ENCODE peak calls at places on chromosomes 1 and 21, in seven cellular contexts. V is foreskin fibroblast, T is hepatocyte, L is GM10248, C is AG09309, D is epithelial cell of esophagus, F is choroid plexus epithelial cell. X is an unnamed sample.

GRCh38 chr1:78911956-78912880 is 94.3 kb downstream of the ADGRL4 start:
- DNase-seq in T (no peak), D (peak), L (no peak), C (no peak), V (peak), F (peak), X (no peak)

GRCh38 chr1:61337981-61338848 is 255.9 kb downstream of the NFIA start:
- DNase-seq in T (peak), L (no peak), F (peak), D (peak), V (peak), C (peak), X (peak)

GRCh38 chr1:99455760-99456159 is 190.2 kb upstream of the PALMD start:
- DNase-seq in L (no peak), T (no peak), F (no peak), D (no peak), V (no peak), C (no peak), X (no peak)

GRCh38 chr1:162587761-162588260 is 26.3 kb downstream of the UAP1 start:
- DNase-seq in V (no peak), L (no peak), C (no peak), F (no peak), D (no peak), T (no peak), X (no peak)

GRCh38 chr21:43849532-43850299 is 15.3 kb upstream of the AGPAT3 start:
- DNase-seq in V (no peak), T (no peak), D (no peak), F (no peak), L (no peak), C (no peak), X (no peak)

GRCh38 chr1:162011337-162012012 is 12.2 kb downstream of the OLFML2B start:
- DNase-seq in T (no peak), F (no peak), D (no peak), C (no peak), L (no peak), V (no peak), X (no peak)

GRCh38 chr1:36187800-36188593 is 32.0 kb downstream of the MAP7D1 start:
- DNase-seq in T (peak), D (peak), L (peak), F (peak), C (peak), V (peak), X (peak)

GRCh38 chr1:149972547-149972946 is 35.9 kb upstream of the MTMR11 start:
- DNase-seq in F (no peak), V (no peak), T (no peak), C (no peak), L (no peak), D (no peak), X (no peak)

GRCh38 chr1:54227091-54227602 is 27.2 kb downstream of the MRPL37 start:
- DNase-seq in V (peak), T (peak), L (no peak), D (peak), F (peak), C (no peak), X (no peak)

GRCh38 chr21:40143822-40144525 is 276.7 kb downstream of the PCP4 start:
- DNase-seq in T (peak), L (peak), D (peak), V (peak), F (peak), C (no peak), X (no peak)

GRCh38 chr21:45848805-45849204 is 132.8 kb upstream of the COL6A1 start:
- DNase-seq in L (no peak), C (no peak), F (no peak), T (no peak), V (no peak), D (no peak), X (no peak)

GRCh38 chr1:20048563-20048962 is 21.4 kb upstream of the PLA2G5 start:
- DNase-seq in F (no peak), C (no peak), V (no peak), L (no peak), D (no peak), T (no peak), X (no peak)

GRCh38 chr1:222373831-222374603 is 173.9 kb downstream of the HHIPL2 start:
- DNase-seq in F (no peak), D (no peak), T (no peak), V (no peak), L (no peak), C (no peak), X (no peak)

GRCh38 chr1:11069233-11069950 is 9.6 kb upstream of the SRM start:
- DNase-seq in F (no peak), L (no peak), T (no peak), V (no peak), D (no peak), C (no peak), X (no peak)

GRCh38 chr1:113012149-113012548 is 56.2 kb upstream of the SLC16A1 start:
- DNase-seq in T (no peak), D (no peak), C (no peak), F (no peak), L (no peak), V (no peak), X (no peak)

GRCh38 chr1:206809504-206810084 is 37.3 kb upstream of the IL10 start:
- DNase-seq in C (no peak), L (no peak), D (peak), T (peak), F (peak), V (peak), X (no peak)

GRCh38 chr1:75035536-75035935 is 98.7 kb upstream of the LHX8 start:
- DNase-seq in F (no peak), V (no peak), D (peak), C (no peak), T (no peak), L (no peak), X (no peak)

GRCh38 chr1:81695741-81696140 is 105.0 kb upstream of the ADGRL2 start:
- DNase-seq in T (peak), D (peak), V (peak), C (no peak), F (peak), L (no peak), X (no peak)
- TF ChIP-seq CTCF in T (no peak), D (no peak), V (no peak), C (no peak), F (no peak), L (no peak), X (no peak)

GRCh38 chr1:25610822-25611630 is 5.6 kb upstream of the MAN1C1 start:
- DNase-seq in L (no peak), T (no peak), V (no peak), D (no peak), C (no peak), F (peak), X (no peak)
- TF ChIP-seq CTCF in L (peak), T (no peak), V (peak), D (peak), C (peak), F (peak), X (peak)

DNA sequence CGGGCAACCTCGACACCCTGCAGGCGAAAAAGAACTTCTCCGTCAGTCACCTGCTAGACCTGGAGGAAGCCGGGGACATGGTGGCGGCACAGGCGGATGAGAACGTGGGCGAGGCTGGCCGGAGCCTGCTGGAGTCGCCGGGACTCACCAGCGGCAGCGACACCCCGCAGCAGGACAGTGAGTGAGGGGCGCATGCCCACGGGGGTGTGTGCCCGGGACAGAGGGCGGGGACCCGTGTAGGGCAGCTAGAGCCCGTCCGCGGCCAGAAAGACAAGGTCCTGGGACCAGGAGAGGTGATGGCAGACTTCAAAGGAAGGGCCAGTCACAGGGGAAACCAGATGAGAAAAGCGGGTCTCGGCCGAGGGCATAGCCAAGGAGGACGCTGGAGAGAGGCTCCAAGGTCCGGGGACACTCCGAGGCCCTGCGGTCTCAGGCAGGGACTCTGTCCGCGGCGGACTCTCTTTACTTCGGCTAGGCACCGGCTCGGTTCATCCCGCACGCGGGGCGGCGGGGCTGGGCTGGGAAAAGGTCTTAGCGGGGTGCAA is 424 bp downstream of the PRRX1 start:
- DNase-seq in D (no peak), F (no peak), T (no peak), V (no peak), L (no peak), C (no peak), X (no peak)
- TF ChIP-seq CTCF in D (no peak), F (no peak), T (no peak), V (no peak), L (no peak), C (no peak), X (no peak)

GRCh38 chr1:1895456-1896333 is 4.8 kb upstream of the GNB1 start:
- DNase-seq in L (no peak), V (no peak), T (no peak), F (no peak), D (no peak), C (no peak), X (no peak)
- TF ChIP-seq CTCF in L (no peak), V (no peak), T (no peak), F (no peak), D (no peak), C (no peak), X (no peak)

GRCh38 chr1:26286064-26286416 is 6.2 kb downstream of the SH3BGRL3 start:
- DNase-seq in T (no peak), V (no peak), L (no peak), D (no peak), C (no peak), F (no peak), X (no peak)

GRCh38 chr1:26283871-26284596 is 4.1 kb downstream of the SH3BGRL3 start:
- DNase-seq in L (no peak), F (no peak), V (no peak), C (no peak), D (no peak), T (no peak), X (no peak)

GRCh38 chr1:26284597-26285351 is 4.9 kb downstream of the SH3BGRL3 start:
- DNase-seq in V (peak), L (peak), C (no peak), F (peak), D (peak), T (peak), X (peak)

GRCh38 chr1:26287033-26287711 is 7.3 kb downstream of the SH3BGRL3 start:
- DNase-seq in V (no peak), L (peak), D (no peak), T (no peak), C (no peak), F (no peak), X (no peak)

DNA sequence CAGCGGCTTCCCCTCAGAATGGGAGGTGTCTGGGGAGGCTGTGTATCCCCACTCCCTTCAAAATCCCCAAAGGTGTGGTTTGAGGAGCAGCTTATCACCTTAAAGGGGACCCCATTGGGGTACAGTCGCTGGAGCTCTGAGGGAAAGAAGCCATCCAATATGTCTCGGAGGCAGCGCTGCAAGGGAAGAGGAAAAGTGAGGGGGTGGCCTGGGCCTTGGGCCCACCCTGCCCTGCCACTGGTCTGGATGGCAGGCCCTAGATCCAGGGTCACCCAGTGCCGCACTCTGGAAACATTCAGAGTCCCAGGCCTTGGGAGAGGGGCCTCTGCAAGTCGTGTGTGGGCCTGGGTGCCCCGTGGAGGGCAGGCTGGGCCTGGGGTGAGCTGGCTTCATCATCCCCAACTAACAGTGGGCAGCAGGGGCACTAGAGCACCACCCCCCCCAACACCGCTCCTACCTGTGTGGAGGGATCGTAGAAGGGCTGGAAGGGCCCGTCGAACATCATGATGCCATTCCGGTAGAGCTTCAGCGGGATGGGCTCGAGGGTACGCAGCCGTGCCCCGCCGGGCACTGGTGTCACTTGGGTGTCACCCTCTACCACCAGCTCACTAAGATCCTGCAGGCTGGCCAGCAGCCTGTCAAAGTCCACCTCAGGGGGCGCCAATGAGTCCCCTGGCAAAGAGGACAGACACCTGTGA is 5.6 kb downstream of the SH3BGRL3 start:
- DNase-seq in F (no peak), L (peak), V (no peak), T (no peak), D (no peak), C (no peak), X (no peak)
- TF ChIP-seq CTCF in F (peak), L (peak), V (peak), T (peak), D (peak), C (peak), X (peak)

DNA sequence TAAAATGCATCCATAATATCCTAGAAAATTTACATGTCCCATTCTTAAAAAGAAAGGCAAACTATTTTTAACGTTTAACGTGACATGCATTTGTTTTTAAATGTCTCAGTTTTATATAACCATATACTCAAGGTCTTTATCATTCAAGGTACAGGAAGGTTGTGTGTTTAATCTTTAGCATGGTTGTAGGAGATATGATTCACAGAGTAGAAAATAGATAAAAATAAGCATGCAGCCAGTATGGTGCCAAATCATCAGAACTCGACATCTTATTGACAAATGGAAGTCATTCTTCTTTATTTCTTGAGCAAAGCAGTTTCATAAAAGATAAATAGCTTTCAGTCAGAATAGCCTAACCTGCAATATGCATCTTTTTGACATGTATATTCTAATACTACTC is 51.0 kb downstream of the SAMSN1 start:
- DNase-seq in F (no peak), T (no peak), V (no peak), L (no peak), D (no peak), C (no peak), X (no peak)
- TF ChIP-seq CTCF in F (no peak), T (no peak), V (no peak), L (no peak), D (no peak), C (no peak), X (no peak)

DNA sequence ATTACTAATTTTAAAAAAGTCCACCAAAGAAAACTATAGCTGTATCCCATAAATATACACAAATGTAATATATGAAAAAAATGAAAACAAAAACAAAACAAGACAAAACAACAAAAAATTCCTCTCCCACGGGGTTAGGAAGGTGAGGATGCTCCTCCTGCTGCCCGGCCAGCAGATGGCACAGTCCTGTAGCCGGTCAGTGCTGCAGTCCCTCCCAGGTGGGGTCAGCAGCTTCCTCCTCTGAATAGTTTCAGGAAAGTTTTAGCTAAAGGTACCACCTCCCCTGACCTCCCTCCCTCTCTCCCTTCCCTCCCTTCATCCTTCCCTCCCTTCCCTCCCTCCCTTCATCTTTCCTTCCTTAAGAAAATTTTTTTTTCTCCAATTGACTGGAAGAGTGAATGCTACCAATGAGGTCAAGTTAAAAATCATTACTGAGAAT is 67.8 kb upstream of the BCL10 start:
- DNase-seq in V (peak), L (peak), C (no peak), F (peak), T (peak), D (peak), X (no peak)
- TF ChIP-seq CTCF in V (peak), L (peak), C (peak), F (peak), T (peak), D (peak), X (peak)

GRCh38 chr1:160398823-160399222 is 1.5 kb upstream of the VANGL2 start:
- DNase-seq in F (no peak), T (peak), V (no peak), D (peak), L (no peak), C (no peak), X (no peak)

GRCh38 chr1:160400284-160400645 is at the start of gene VANGL2:
- DNase-seq in D (peak), C (no peak), L (peak), F (peak), V (no peak), T (peak), X (no peak)

GRCh38 chr1:160400646-160401486 is 502 bp downstream of the VANGL2 start:
- DNase-seq in L (no peak), D (no peak), C (no peak), F (no peak), V (no peak), T (peak), X (no peak)

GRCh38 chr1:160401487-160401805 is 1.1 kb downstream of the VANGL2 start:
- DNase-seq in C (no peak), V (no peak), L (no peak), T (no peak), D (no peak), F (no peak), X (no peak)

GRCh38 chr1:160399544-160400283 is 650 bp upstream of the VANGL2 start:
- DNase-seq in L (no peak), C (no peak), F (no peak), V (no peak), T (no peak), D (no peak), X (no peak)
- TF ChIP-seq CTCF in L (no peak), C (no peak), F (no peak), V (no peak), T (no peak), D (no peak), X (no peak)